ENCODE peak calls at places on chromosomes 11 and 22, in nine cellular contexts. One of them, this sample, is unnamed.

GRCh38 chr22:19855504-19856409 is 1.1 kb upstream of the GNB1L start:
- DNase-seq in HT1080: peak; percentile 69
- DNase-seq in HS-5: peak; percentile 60
- DNase-seq in CD8-positive, alpha-beta memory T cell: peak; percentile 44
- DNase-seq in AG10803: peak; percentile 62
- DNase-seq in ELR: peak; percentile 81
- DNase-seq in GM23338: peak; percentile 71
- DNase-seq in midbrain: no peak
- DNase-seq in endothelial cell: no peak
- DNase-seq in this sample: peak; percentile 83

GRCh38 chr11:116651098-116651756 is 121.6 kb downstream of the BUD13 start:
- DNase-seq in HT1080: no peak
- DNase-seq in HS-5: no peak
- DNase-seq in CD8-positive, alpha-beta memory T cell: no peak
- DNase-seq in AG10803: no peak
- DNase-seq in ELR: no peak
- DNase-seq in GM23338: no peak
- DNase-seq in midbrain: no peak
- DNase-seq in endothelial cell: peak; percentile 41
- DNase-seq in this sample: no peak

GRCh38 chr11:45143494-45143893 is 2.9 kb upstream of the PRDM11 start:
- DNase-seq in HT1080: no peak
- DNase-seq in HS-5: no peak
- DNase-seq in CD8-positive, alpha-beta memory T cell: no peak
- DNase-seq in AG10803: no peak
- DNase-seq in ELR: no peak
- DNase-seq in GM23338: no peak
- DNase-seq in midbrain: no peak
- DNase-seq in endothelial cell: no peak
- DNase-seq in this sample: no peak

GRCh38 chr11:123392813-123393212 is 37.3 kb upstream of the GRAMD1B start:
- DNase-seq in HT1080: no peak
- DNase-seq in HS-5: no peak
- DNase-seq in CD8-positive, alpha-beta memory T cell: no peak
- DNase-seq in AG10803: no peak
- DNase-seq in ELR: no peak
- DNase-seq in GM23338: no peak
- DNase-seq in midbrain: no peak
- DNase-seq in endothelial cell: no peak
- DNase-seq in this sample: no peak

GRCh38 chr11:128725630-128726461 is 32.0 kb downstream of the FLI1 start:
- DNase-seq in HT1080: no peak
- DNase-seq in HS-5: no peak
- DNase-seq in CD8-positive, alpha-beta memory T cell: peak; percentile 39
- DNase-seq in AG10803: peak; percentile 87
- DNase-seq in ELR: no peak
- DNase-seq in GM23338: no peak
- DNase-seq in midbrain: peak; percentile 17
- DNase-seq in endothelial cell: no peak
- DNase-seq in this sample: peak; percentile 52

GRCh38 chr11:90241414-90241813 is 18.6 kb upstream of the CHORDC1 start:
- DNase-seq in HT1080: no peak
- DNase-seq in HS-5: no peak
- DNase-seq in CD8-positive, alpha-beta memory T cell: no peak
- DNase-seq in AG10803: no peak
- DNase-seq in ELR: no peak
- DNase-seq in GM23338: no peak
- DNase-seq in midbrain: no peak
- DNase-seq in endothelial cell: no peak
- DNase-seq in this sample: peak; percentile 20

GRCh38 chr11:63884191-63884590 is 32.8 kb downstream of the RCOR2 start:
- DNase-seq in HT1080: no peak
- DNase-seq in HS-5: no peak
- DNase-seq in CD8-positive, alpha-beta memory T cell: no peak
- DNase-seq in AG10803: no peak
- DNase-seq in ELR: no peak
- DNase-seq in GM23338: no peak
- DNase-seq in midbrain: no peak
- DNase-seq in endothelial cell: no peak
- DNase-seq in this sample: no peak

GRCh38 chr22:36775589-36775965 is 342 bp downstream of the IFT27 start:
- DNase-seq in HT1080: no peak
- DNase-seq in HS-5: no peak
- DNase-seq in CD8-positive, alpha-beta memory T cell: peak; percentile 30
- DNase-seq in AG10803: peak; percentile 5
- DNase-seq in ELR: peak; percentile 26
- DNase-seq in GM23338: peak; percentile 45
- DNase-seq in midbrain: peak; percentile 8
- DNase-seq in endothelial cell: peak; percentile 48
- DNase-seq in this sample: no peak

GRCh38 chr11:2588809-2589537 is 110.8 kb downstream of the KCNQ1OT1 start:
- DNase-seq in HT1080: no peak
- DNase-seq in HS-5: no peak
- DNase-seq in CD8-positive, alpha-beta memory T cell: no peak
- DNase-seq in AG10803: no peak
- DNase-seq in ELR: no peak
- DNase-seq in GM23338: no peak
- DNase-seq in midbrain: no peak
- DNase-seq in endothelial cell: peak; percentile 5
- DNase-seq in this sample: peak; percentile 4

GRCh38 chr11:2298131-2298794 is 3.5 kb downstream of the C11orf21 start:
- DNase-seq in HT1080: no peak
- DNase-seq in HS-5: no peak
- DNase-seq in CD8-positive, alpha-beta memory T cell: no peak
- DNase-seq in AG10803: no peak
- DNase-seq in ELR: no peak
- DNase-seq in GM23338: no peak
- DNase-seq in midbrain: no peak
- DNase-seq in endothelial cell: peak; percentile 3
- DNase-seq in this sample: no peak

GRCh38 chr22:27747396-27748256 is 53.9 kb downstream of the MN1 start:
- DNase-seq in HT1080: no peak
- DNase-seq in HS-5: no peak
- DNase-seq in CD8-positive, alpha-beta memory T cell: no peak
- DNase-seq in AG10803: peak; percentile 84
- DNase-seq in ELR: no peak
- DNase-seq in GM23338: peak; percentile 54
- DNase-seq in midbrain: no peak
- DNase-seq in endothelial cell: no peak
- DNase-seq in this sample: peak; percentile 43

GRCh38 chr11:85182437-85183109 is 444.6 kb downstream of the DLG2 start:
- DNase-seq in HT1080: peak; percentile 65
- DNase-seq in HS-5: no peak
- DNase-seq in CD8-positive, alpha-beta memory T cell: no peak
- DNase-seq in AG10803: peak; percentile 3
- DNase-seq in ELR: peak; percentile 66
- DNase-seq in GM23338: peak; percentile 87
- DNase-seq in midbrain: peak; percentile 29
- DNase-seq in endothelial cell: peak; percentile 27
- DNase-seq in this sample: peak; percentile 24

GRCh38 chr11:93063101-93063500 is 93.7 kb downstream of the MTNR1B start:
- DNase-seq in HT1080: no peak
- DNase-seq in HS-5: no peak
- DNase-seq in CD8-positive, alpha-beta memory T cell: no peak
- DNase-seq in AG10803: no peak
- DNase-seq in ELR: no peak
- DNase-seq in GM23338: no peak
- DNase-seq in midbrain: no peak
- DNase-seq in endothelial cell: no peak
- DNase-seq in this sample: no peak

GRCh38 chr11:22703040-22703439 is 36.6 kb downstream of the GAS2 start:
- DNase-seq in HT1080: peak; percentile 91
- DNase-seq in HS-5: peak; percentile 65
- DNase-seq in CD8-positive, alpha-beta memory T cell: no peak
- DNase-seq in AG10803: peak; percentile 32
- DNase-seq in ELR: peak; percentile 80
- DNase-seq in GM23338: peak; percentile 33
- DNase-seq in midbrain: no peak
- DNase-seq in endothelial cell: no peak
- DNase-seq in this sample: peak; percentile 71

GRCh38 chr22:35160268-35160667 is 94.3 kb downstream of the ISX start:
- DNase-seq in HT1080: no peak
- DNase-seq in HS-5: no peak
- DNase-seq in CD8-positive, alpha-beta memory T cell: no peak
- DNase-seq in AG10803: no peak
- DNase-seq in ELR: no peak
- DNase-seq in GM23338: no peak
- DNase-seq in midbrain: no peak
- DNase-seq in endothelial cell: no peak
- DNase-seq in this sample: no peak

GRCh38 chr11:75096456-75097172 is at the start of gene OR2AT4:
- DNase-seq in HT1080: no peak
- DNase-seq in HS-5: no peak
- DNase-seq in CD8-positive, alpha-beta memory T cell: no peak
- DNase-seq in AG10803: no peak
- DNase-seq in ELR: no peak
- DNase-seq in GM23338: no peak
- DNase-seq in midbrain: no peak
- DNase-seq in endothelial cell: no peak
- DNase-seq in this sample: no peak

GRCh38 chr22:27637604-27638003 is 164.0 kb downstream of the MN1 start:
- DNase-seq in HT1080: no peak
- DNase-seq in HS-5: no peak
- DNase-seq in CD8-positive, alpha-beta memory T cell: no peak
- DNase-seq in AG10803: peak; percentile 57
- DNase-seq in ELR: peak; percentile 69
- DNase-seq in GM23338: no peak
- DNase-seq in midbrain: no peak
- DNase-seq in endothelial cell: no peak
- DNase-seq in this sample: no peak

GRCh38 chr11:91761406-91762027 is 463.1 kb upstream of the FAT3 start:
- DNase-seq in HT1080: no peak
- DNase-seq in HS-5: no peak
- DNase-seq in CD8-positive, alpha-beta memory T cell: no peak
- DNase-seq in AG10803: no peak
- DNase-seq in ELR: no peak
- DNase-seq in GM23338: peak; percentile 11
- DNase-seq in midbrain: no peak
- DNase-seq in endothelial cell: no peak
- DNase-seq in this sample: no peak

GRCh38 chr22:26172389-26172990 is 3.2 kb downstream of the SEZ6L start:
- DNase-seq in HT1080: no peak
- DNase-seq in HS-5: no peak
- DNase-seq in CD8-positive, alpha-beta memory T cell: no peak
- DNase-seq in AG10803: peak; percentile 22
- DNase-seq in ELR: peak; percentile 36
- DNase-seq in GM23338: peak; percentile 87
- DNase-seq in midbrain: peak; percentile 3
- DNase-seq in endothelial cell: peak; percentile 74
- DNase-seq in this sample: peak; percentile 27

GRCh38 chr22:38205261-38206128 is 3.7 kb downstream of the MAFF start:
- DNase-seq in HT1080: no peak
- DNase-seq in HS-5: no peak
- DNase-seq in CD8-positive, alpha-beta memory T cell: no peak
- DNase-seq in AG10803: peak; percentile 88
- DNase-seq in ELR: peak; percentile 43
- DNase-seq in GM23338: no peak
- DNase-seq in midbrain: peak; percentile 43
- DNase-seq in endothelial cell: no peak
- DNase-seq in this sample: no peak

GRCh38 chr11:2593393-2593950 is 106.3 kb downstream of the KCNQ1OT1 start:
- DNase-seq in HT1080: peak; percentile 13
- DNase-seq in HS-5: no peak
- DNase-seq in CD8-positive, alpha-beta memory T cell: no peak
- DNase-seq in AG10803: no peak
- DNase-seq in ELR: no peak
- DNase-seq in GM23338: no peak
- DNase-seq in midbrain: no peak
- DNase-seq in endothelial cell: no peak
- DNase-seq in this sample: no peak

GRCh38 chr22:36334838-36335603 is 52.7 kb downstream of the MYH9 start:
- DNase-seq in HT1080: peak; percentile 81
- DNase-seq in HS-5: no peak
- DNase-seq in CD8-positive, alpha-beta memory T cell: peak; percentile 18
- DNase-seq in AG10803: peak; percentile 85
- DNase-seq in ELR: peak; percentile 88
- DNase-seq in GM23338: no peak
- DNase-seq in midbrain: peak; percentile 86
- DNase-seq in endothelial cell: no peak
- DNase-seq in this sample: peak; percentile 54

GRCh38 chr22:42450862-42451261 is 18.7 kb upstream of the NFAM1 start:
- DNase-seq in HT1080: no peak
- DNase-seq in HS-5: no peak
- DNase-seq in CD8-positive, alpha-beta memory T cell: no peak
- DNase-seq in AG10803: no peak
- DNase-seq in ELR: no peak
- DNase-seq in GM23338: no peak
- DNase-seq in midbrain: no peak
- DNase-seq in endothelial cell: no peak
- DNase-seq in this sample: no peak

GRCh38 chr11:18324381-18324780 is 2.0 kb downstream of the GTF2H1 start:
- DNase-seq in HT1080: no peak
- DNase-seq in HS-5: no peak
- DNase-seq in CD8-positive, alpha-beta memory T cell: no peak
- DNase-seq in AG10803: no peak
- DNase-seq in ELR: peak; percentile 13
- DNase-seq in GM23338: no peak
- DNase-seq in midbrain: no peak
- DNase-seq in endothelial cell: no peak
- DNase-seq in this sample: no peak

GRCh38 chr11:74169736-74170458 is 905 bp downstream of the C2CD3 start:
- DNase-seq in HT1080: no peak
- DNase-seq in HS-5: no peak
- DNase-seq in CD8-positive, alpha-beta memory T cell: no peak
- DNase-seq in AG10803: no peak
- DNase-seq in ELR: peak; percentile 10
- DNase-seq in GM23338: no peak
- DNase-seq in midbrain: no peak
- DNase-seq in endothelial cell: no peak
- DNase-seq in this sample: no peak

GRCh38 chr22:45886502-45886901 is 90.5 kb downstream of the WNT7B start:
- DNase-seq in HT1080: no peak
- DNase-seq in HS-5: no peak
- DNase-seq in CD8-positive, alpha-beta memory T cell: no peak
- DNase-seq in AG10803: no peak
- DNase-seq in ELR: no peak
- DNase-seq in GM23338: no peak
- DNase-seq in midbrain: no peak
- DNase-seq in endothelial cell: no peak
- DNase-seq in this sample: no peak

GRCh38 chr22:46053563-46054090 is 76.7 kb upstream of the WNT7B start:
- DNase-seq in HT1080: peak; percentile 59
- DNase-seq in HS-5: no peak
- DNase-seq in CD8-positive, alpha-beta memory T cell: peak; percentile 56
- DNase-seq in AG10803: peak; percentile 64
- DNase-seq in ELR: peak; percentile 62
- DNase-seq in GM23338: no peak
- DNase-seq in midbrain: peak; percentile 89
- DNase-seq in endothelial cell: no peak
- DNase-seq in this sample: peak; percentile 71

GRCh38 chr11:67440229-67441081 is 2.8 kb downstream of the CORO1B start:
- DNase-seq in HT1080: no peak
- DNase-seq in HS-5: no peak
- DNase-seq in CD8-positive, alpha-beta memory T cell: no peak
- DNase-seq in AG10803: no peak
- DNase-seq in ELR: no peak
- DNase-seq in GM23338: no peak
- DNase-seq in midbrain: no peak
- DNase-seq in endothelial cell: no peak
- DNase-seq in this sample: no peak